ENCODE peak calls at places on chromosomes 2 and 18, in nine cellular contexts. L is body of pancreas, V is BE2C, O is progenitor cell of endocrine pancreas, D is fibroblast of villous mesenchyme, A is AG04450, K is suprapubic skin, B is psoas muscle, Y is H9. P is an unnamed sample.

GRCh38 chr2:234671716-234672115 is 174.8 kb upstream of the ARL4C start:
- DNase-seq in L (no peak), V (no peak), O (no peak), D (no peak), A (no peak), K (no peak), B (no peak), Y (no peak), P (peak)

GRCh38 chr2:32852821-32853220 is 93.9 kb upstream of the LTBP1 start:
- DNase-seq in L (no peak), V (no peak), O (no peak), D (peak), A (no peak), K (no peak), B (no peak), Y (no peak), P (no peak)

GRCh38 chr18:3457261-3457724 is 7.3 kb downstream of the TGIF1 start:
- DNase-seq in L (no peak), V (no peak), O (no peak), D (no peak), A (no peak), K (no peak), B (no peak), Y (no peak), P (no peak)

GRCh38 chr2:22253171-22253570 is 1129.4 kb downstream of the TDRD15 start:
- DNase-seq in L (no peak), V (no peak), O (no peak), D (no peak), A (no peak), K (no peak), B (no peak), Y (peak), P (no peak)

GRCh38 chr2:207256476-207257207 is 90.9 kb upstream of the KLF7 start:
- DNase-seq in L (no peak), V (peak), O (no peak), D (peak), A (no peak), K (no peak), B (no peak), Y (no peak), P (no peak)

GRCh38 chr2:28490558-28490957 is 5.3 kb upstream of the PLB1 start:
- DNase-seq in L (no peak), V (no peak), O (no peak), D (no peak), A (no peak), K (no peak), B (no peak), Y (no peak), P (no peak)

GRCh38 chr2:147100406-147101035 is 744.3 kb upstream of the ACVR2A start:
- DNase-seq in L (no peak), V (no peak), O (no peak), D (peak), A (no peak), K (no peak), B (no peak), Y (no peak), P (no peak)

GRCh38 chr18:8706545-8706980 is 1.2 kb downstream of the MTCL1 start:
- DNase-seq in L (no peak), V (no peak), O (no peak), D (no peak), A (no peak), K (no peak), B (no peak), Y (no peak), P (peak)

GRCh38 chr2:195587966-195588365 is 69.1 kb upstream of the SLC39A10 start:
- DNase-seq in L (no peak), V (no peak), O (no peak), D (no peak), A (no peak), K (no peak), B (no peak), Y (no peak), P (no peak)

GRCh38 chr18:23141022-23141999 is 6.0 kb downstream of the CABLES1 start:
- DNase-seq in L (peak), V (peak), O (no peak), D (no peak), A (no peak), K (no peak), B (no peak), Y (no peak), P (no peak)

GRCh38 chr2:123636232-123636631 is 388.9 kb upstream of the CNTNAP5 start:
- DNase-seq in L (no peak), V (no peak), O (no peak), D (no peak), A (no peak), K (no peak), B (no peak), Y (no peak), P (no peak)

GRCh38 chr2:4992226-4992625 is 700.0 kb upstream of the SOX11 start:
- DNase-seq in L (no peak), V (no peak), O (no peak), D (no peak), A (no peak), K (no peak), B (no peak), Y (no peak), P (no peak)

GRCh38 chr2:30932850-30933249 is 125.6 kb upstream of the CAPN13 start:
- DNase-seq in L (no peak), V (no peak), O (no peak), D (no peak), A (no peak), K (no peak), B (no peak), Y (no peak), P (no peak)

GRCh38 chr2:224786848-224787247 is 70.7 kb upstream of the CCDC195 start:
- DNase-seq in L (no peak), V (no peak), O (no peak), D (no peak), A (no peak), K (no peak), B (no peak), Y (no peak), P (no peak)

GRCh38 chr2:43225093-43225787 is 1.2 kb downstream of the ZFP36L2 start:
- DNase-seq in L (peak), V (peak), O (peak), D (peak), A (peak), K (peak), B (peak), Y (peak), P (peak)

GRCh38 chr2:119282966-119283511 is 59.4 kb downstream of the STEAP3 start:
- DNase-seq in L (no peak), V (no peak), O (no peak), D (no peak), A (no peak), K (no peak), B (peak), Y (no peak), P (no peak)

GRCh38 chr2:100888602-100889001 is 68.7 kb downstream of the NPAS2 start:
- DNase-seq in L (no peak), V (no peak), O (no peak), D (no peak), A (no peak), K (no peak), B (no peak), Y (no peak), P (no peak)

GRCh38 chr2:214410918-214411554 is at the start of gene VWC2L:
- DNase-seq in L (peak), V (peak), O (peak), D (peak), A (peak), K (no peak), B (peak), Y (peak), P (peak)

GRCh38 chr2:197008229-197008628 is 81.7 kb upstream of the PGAP1 start:
- DNase-seq in L (no peak), V (no peak), O (no peak), D (peak), A (no peak), K (no peak), B (no peak), Y (no peak), P (no peak)

GRCh38 chr2:152606081-152606480 is 111.2 kb downstream of the PRPF40A start:
- DNase-seq in L (no peak), V (no peak), O (no peak), D (no peak), A (no peak), K (no peak), B (no peak), Y (no peak), P (no peak)

GRCh38 chr18:9348766-9349165 is 14.2 kb downstream of the TWSG1 start:
- DNase-seq in L (no peak), V (no peak), O (no peak), D (peak), A (no peak), K (no peak), B (no peak), Y (no peak), P (no peak)

GRCh38 chr2:142682528-142682927 is 194.9 kb upstream of the KYNU start:
- DNase-seq in L (no peak), V (no peak), O (no peak), D (peak), A (no peak), K (no peak), B (no peak), Y (no peak), P (no peak)

GRCh38 chr18:73791081-73791480 is 356.6 kb downstream of the FBXO15 start:
- DNase-seq in L (no peak), V (no peak), O (no peak), D (peak), A (peak), K (no peak), B (no peak), Y (no peak), P (no peak)

GRCh38 chr2:177289824-177290632 is 25.5 kb upstream of the NFE2L2 start:
- DNase-seq in L (no peak), V (no peak), O (no peak), D (no peak), A (no peak), K (no peak), B (no peak), Y (no peak), P (no peak)

GRCh38 chr2:44321360-44321759 is 39.9 kb downstream of the PREPL start:
- DNase-seq in L (no peak), V (no peak), O (no peak), D (no peak), A (no peak), K (no peak), B (no peak), Y (no peak), P (no peak)

GRCh38 chr2:89767581-89768435 is 1076.3 kb downstream of the RPIA start:
- DNase-seq in L (peak), V (no peak), O (no peak), D (no peak), A (no peak), K (peak), B (no peak), Y (no peak), P (peak)

GRCh38 chr18:54948350-54948837 is 10.9 kb downstream of the CCDC68 start:
- DNase-seq in L (no peak), V (no peak), O (no peak), D (peak), A (no peak), K (no peak), B (no peak), Y (no peak), P (no peak)

GRCh38 chr2:19070866-19071265 is 287.6 kb downstream of the OSR1 start:
- DNase-seq in L (no peak), V (no peak), O (no peak), D (no peak), A (no peak), K (no peak), B (no peak), Y (no peak), P (no peak)

GRCh38 chr2:36355157-36355889 is at the start of gene CRIM1:
- DNase-seq in L (peak), V (peak), O (peak), D (peak), A (peak), K (peak), B (peak), Y (peak), P (peak)

GRCh38 chr2:15560404-15560987 is 638 bp downstream of the NBAS start:
- DNase-seq in L (peak), V (peak), O (no peak), D (peak), A (no peak), K (no peak), B (no peak), Y (no peak), P (no peak)

GRCh38 chr2:120398961-120399888 is 53.3 kb downstream of the INHBB start:
- DNase-seq in L (no peak), V (no peak), O (no peak), D (no peak), A (no peak), K (peak), B (no peak), Y (peak), P (no peak)

GRCh38 chr2:70983506-70984227 is 5.2 kb downstream of the ANKRD53 start:
- DNase-seq in L (peak), V (no peak), O (no peak), D (no peak), A (no peak), K (peak), B (no peak), Y (peak), P (peak)

DNA sequence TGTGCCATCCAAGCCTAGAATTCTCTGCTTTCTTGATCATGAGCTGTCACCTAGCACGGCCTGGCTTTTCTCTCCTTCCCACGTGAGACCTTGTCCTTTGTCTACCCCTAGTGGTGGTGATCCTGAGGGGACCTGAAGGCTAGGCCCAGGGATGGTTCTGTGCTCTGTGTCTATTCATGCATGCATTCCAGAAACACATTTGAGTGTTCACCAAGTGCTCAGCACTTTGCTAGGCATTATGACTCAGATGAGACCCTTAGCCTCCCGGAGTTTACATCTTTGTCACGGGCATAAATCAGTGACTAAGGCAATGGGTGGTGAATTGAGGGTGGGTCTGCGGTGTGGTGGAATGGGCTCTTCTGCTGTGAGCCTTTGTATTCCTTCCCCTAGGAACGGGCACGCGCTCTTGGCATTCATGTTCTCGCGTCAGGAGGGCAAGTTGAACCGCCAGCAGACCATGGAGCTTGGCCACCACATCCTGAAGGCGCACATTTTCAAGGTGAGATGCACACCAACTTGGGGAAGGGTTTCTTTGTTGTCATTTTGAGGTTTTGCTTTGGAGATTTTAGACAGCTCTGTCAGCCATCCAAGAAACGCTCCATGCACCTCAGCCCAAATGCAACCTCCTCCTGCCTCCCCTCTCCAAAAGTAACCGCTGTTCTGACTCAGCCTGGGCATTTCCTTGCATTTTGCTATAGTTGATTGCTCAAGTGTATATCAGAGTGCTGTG is 100.9 kb downstream of the WDSUB1 start:
- DNase-seq in L (no peak), V (peak), O (no peak), D (peak), A (no peak), K (no peak), B (no peak), Y (no peak), P (no peak)
- TF ChIP-seq CTCF in L (no peak), V (peak), O (peak), D (peak), A (peak), K (no peak), B (no peak), Y (peak), P (peak)

GRCh38 chr2:127070221-127070620 is 36.7 kb downstream of the BIN1 start:
- DNase-seq in L (no peak), V (no peak), O (no peak), D (no peak), A (no peak), K (no peak), B (no peak), Y (no peak), P (no peak)

GRCh38 chr2:127071901-127072328 is 35.0 kb downstream of the BIN1 start:
- DNase-seq in L (no peak), V (no peak), O (no peak), D (no peak), A (no peak), K (no peak), B (peak), Y (no peak), P (no peak)

GRCh38 chr2:127072970-127073369 is 34.0 kb downstream of the BIN1 start:
- DNase-seq in L (no peak), V (peak), O (no peak), D (peak), A (no peak), K (no peak), B (no peak), Y (no peak), P (no peak)

GRCh38 chr2:127074358-127074757 is 32.6 kb downstream of the BIN1 start:
- DNase-seq in L (no peak), V (no peak), O (no peak), D (no peak), A (no peak), K (no peak), B (peak), Y (no peak), P (no peak)

GRCh38 chr2:127072380-127072779 is 34.6 kb downstream of the BIN1 start:
- DNase-seq in L (no peak), V (no peak), O (no peak), D (peak), A (no peak), K (no peak), B (no peak), Y (no peak), P (no peak)
- TF ChIP-seq CTCF in L (no peak), V (no peak), O (no peak), D (peak), A (no peak), K (no peak), B (no peak), Y (no peak), P (peak)

GRCh38 chr18:48949606-48950535 is 894 bp downstream of the SMAD7 start:
- DNase-seq in L (peak), V (peak), O (peak), D (peak), A (no peak), K (no peak), B (no peak), Y (peak), P (no peak)
- TF ChIP-seq CTCF in L (no peak), V (peak), O (peak), D (no peak), A (peak), K (peak), B (peak), Y (peak), P (peak)

DNA sequence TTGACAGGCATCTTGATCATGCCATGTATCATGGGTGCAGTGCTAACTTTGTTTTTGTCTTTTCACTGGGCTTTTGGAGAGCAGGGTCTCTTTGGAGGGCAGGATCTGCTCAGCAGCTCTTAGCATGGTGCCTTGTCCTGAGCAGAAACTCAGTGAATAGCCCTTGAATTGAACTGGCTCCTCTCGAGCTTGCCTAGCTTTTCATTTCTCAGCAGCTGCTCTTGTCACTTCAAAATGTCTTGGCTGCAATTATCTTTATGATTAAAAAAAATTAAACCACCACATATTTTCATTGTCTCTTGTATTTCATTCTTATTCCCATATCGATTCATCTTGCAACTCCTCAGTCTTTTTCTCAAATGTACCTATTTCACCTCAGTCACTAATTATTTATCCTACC is 50.5 kb downstream of the CCDC85A start:
- DNase-seq in L (no peak), V (no peak), O (no peak), D (no peak), A (no peak), K (no peak), B (no peak), Y (no peak), P (no peak)
- TF ChIP-seq CTCF in L (no peak), V (no peak), O (no peak), D (no peak), A (no peak), K (no peak), B (no peak), Y (no peak), P (no peak)

GRCh38 chr18:69490072-69490471 is 89.4 kb downstream of the DOK6 start:
- DNase-seq in L (no peak), V (no peak), O (no peak), D (no peak), A (no peak), K (no peak), B (no peak), Y (no peak), P (no peak)
- TF ChIP-seq CTCF in L (no peak), V (no peak), O (no peak), D (no peak), A (no peak), K (no peak), B (no peak), Y (no peak), P (peak)